ENCODE peak calls at places on chromosomes 7 and 10, in ten cellular contexts. L is progenitor cell of endocrine pancreas; H is tibial artery; Q is stimulated activated CD4-positive, alpha-beta T cell treated with anti-CD3 and anti-CD28 coated beads, Interleukin-4, amount 100 ng/mL, for 1 hour; I is A549; Y is cardiac muscle cell; O is MCF 10A; F is NCI-H82; A is memory B cell; U is upper lobe of right lung. T is an unnamed sample.

GRCh38 chr10:60480865-60481563 is 91.3 kb upstream of the ANK3 start:
- DNase-seq in U (no peak), Y (no peak), I (peak), Q (no peak), F (no peak), O (peak), L (no peak), A (no peak), H (no peak), T (no peak)

GRCh38 chr10:60572511-60573194 is 183.0 kb upstream of the ANK3 start:
- DNase-seq in L (peak), I (no peak), F (peak), Q (peak), O (peak), U (no peak), H (no peak), A (no peak), Y (peak), T (no peak)

GRCh38 chr10:20634841-20635240 is 262.3 kb downstream of the NEBL start:
- DNase-seq in U (no peak), A (no peak), H (no peak), L (no peak), F (no peak), O (no peak), Q (no peak), I (no peak), Y (no peak), T (no peak)

GRCh38 chr7:26562841-26563240 is 271.2 kb downstream of the SNX10 start:
- DNase-seq in U (no peak), Q (no peak), O (no peak), A (no peak), I (no peak), L (no peak), H (no peak), F (no peak), Y (no peak), T (no peak)

GRCh38 chr10:5963071-5963470 is 14.3 kb downstream of the IL15RA start:
- DNase-seq in I (no peak), H (no peak), L (no peak), Y (no peak), Q (no peak), A (no peak), O (no peak), U (no peak), F (no peak), T (no peak)

GRCh38 chr7:37448637-37449331 is at the start of gene ELMO1:
- DNase-seq in H (peak), Q (peak), A (peak), U (peak), I (peak), F (peak), O (no peak), Y (peak), L (peak), T (no peak)

GRCh38 chr7:101990811-101991418 is 173.5 kb downstream of the CUX1 start:
- DNase-seq in U (no peak), Q (no peak), A (peak), I (no peak), H (no peak), Y (no peak), L (no peak), F (no peak), O (no peak), T (no peak)

GRCh38 chr10:110861930-110862677 is 9.6 kb upstream of the PDCD4 start:
- DNase-seq in O (peak), Q (no peak), F (no peak), Y (no peak), U (no peak), L (no peak), I (no peak), H (no peak), A (no peak), T (no peak)

GRCh38 chr10:67173787-67174186 is 248.0 kb downstream of the LRRTM3 start:
- DNase-seq in L (no peak), U (no peak), I (no peak), Y (no peak), O (no peak), F (no peak), A (no peak), Q (no peak), H (no peak), T (no peak)

GRCh38 chr10:101099901-101100300 is 31.2 kb upstream of the TLX1 start:
- DNase-seq in A (no peak), H (no peak), O (no peak), L (no peak), Q (no peak), U (no peak), Y (no peak), I (no peak), F (no peak), T (no peak)

GRCh38 chr7:94907420-94908203 is at the start of gene PPP1R9A:
- DNase-seq in A (no peak), O (peak), I (peak), U (peak), Y (peak), H (no peak), Q (no peak), L (peak), F (peak), T (no peak)

GRCh38 chr7:25028370-25028971 is 48.5 kb upstream of the OSBPL3 start:
- DNase-seq in L (no peak), O (peak), F (no peak), Q (no peak), H (no peak), A (no peak), Y (no peak), U (no peak), I (no peak), T (no peak)

GRCh38 chr10:58384536-58384998 is 643 bp upstream of the TFAM start:
- DNase-seq in H (no peak), U (no peak), Y (peak), O (no peak), L (no peak), A (peak), F (no peak), Q (no peak), I (no peak), T (no peak)

GRCh38 chr10:72084094-72084459 is 4.3 kb downstream of the SPOCK2 start:
- DNase-seq in L (no peak), F (no peak), Q (peak), U (no peak), O (no peak), I (no peak), A (no peak), Y (no peak), H (no peak), T (no peak)

GRCh38 chr7:127678947-127679346 is 27.0 kb downstream of the SND1 start:
- DNase-seq in A (no peak), O (no peak), Q (no peak), Y (no peak), L (no peak), I (no peak), H (no peak), U (no peak), F (no peak), T (no peak)

GRCh38 chr10:92200564-92200963 is 90.3 kb downstream of the CPEB3 start:
- DNase-seq in L (no peak), A (no peak), Q (no peak), O (peak), F (peak), Y (no peak), I (no peak), U (no peak), H (no peak), T (no peak)

GRCh38 chr7:35676211-35676610 is 18.7 kb downstream of the HERPUD2 start:
- DNase-seq in O (no peak), L (no peak), U (no peak), F (no peak), I (no peak), Q (no peak), H (no peak), Y (no peak), A (no peak), T (no peak)

GRCh38 chr10:112950714-112951348 is 784 bp downstream of the TCF7L2 start:
- DNase-seq in A (peak), O (peak), U (peak), H (no peak), I (no peak), Y (peak), L (no peak), F (peak), Q (peak), T (no peak)

GRCh38 chr10:35872666-35873065 is 230.6 kb upstream of the FZD8 start:
- DNase-seq in U (no peak), Q (no peak), L (no peak), Y (no peak), I (no peak), F (no peak), A (no peak), H (no peak), O (no peak), T (no peak)

GRCh38 chr7:112001089-112001826 is 204.9 kb downstream of the DOCK4 start:
- DNase-seq in Q (no peak), O (peak), L (no peak), U (no peak), F (no peak), A (no peak), I (peak), Y (no peak), H (no peak), T (no peak)

T was measured in NCI-H187 treated with DMSO at 0.1 percent for 48 hours.